ENCODE peak calls at places on chromosomes 1 and 21, in eight cellular contexts. O, X, C, I, Z, T, Q and G are unnamed samples.

GRCh38 chr21:27246741-27247140 is 279.9 kb upstream of the ADAMTS5 start:
- DNase-seq in C (no peak), T (no peak), X (no peak), Z (no peak), I (no peak), Q (no peak), O (peak), G (no peak)

GRCh38 chr1:159883134-159883533 is 16.8 kb downstream of the CFAP45 start:
- DNase-seq in Z (no peak), Q (no peak), X (no peak), T (no peak), C (no peak), O (no peak), I (no peak), G (no peak)

GRCh38 chr21:32782698-32783097 is 11.1 kb upstream of the PAXBP1 start:
- DNase-seq in C (no peak), I (no peak), Q (no peak), Z (peak), O (no peak), X (no peak), T (no peak), G (no peak)

GRCh38 chr1:40699787-40700186 is 8.3 kb downstream of the NFYC start:
- DNase-seq in X (no peak), T (no peak), Z (no peak), O (no peak), Q (no peak), I (no peak), C (no peak), G (no peak)

GRCh38 chr1:40782371-40782956 is 1.1 kb upstream of the KCNQ4 start:
- DNase-seq in C (no peak), Q (no peak), I (peak), T (no peak), Z (no peak), O (no peak), X (peak), G (no peak)

GRCh38 chr1:152185544-152186391 is 26.7 kb upstream of the RPTN start:
- DNase-seq in T (peak), Q (peak), Z (peak), X (no peak), C (peak), O (peak), I (peak), G (peak)

GRCh38 chr1:156673387-156674121 is 3.7 kb downstream of the NES start:
- DNase-seq in I (no peak), Z (peak), X (no peak), T (no peak), Q (no peak), C (no peak), O (no peak), G (no peak)

GRCh38 chr21:43993420-43993934 is 18.6 kb upstream of the TRAPPC10 start:
- DNase-seq in X (peak), O (no peak), I (no peak), T (no peak), Q (no peak), Z (no peak), C (no peak), G (no peak)

GRCh38 chr1:220521755-220522154 is 6.2 kb upstream of the MARK1 start:
- DNase-seq in T (peak), C (no peak), X (no peak), O (no peak), I (no peak), Z (no peak), Q (no peak), G (no peak)

GRCh38 chr1:154463512-154463990 is 38.5 kb upstream of the TDRD10 start:
- DNase-seq in C (no peak), T (no peak), Z (no peak), O (no peak), Q (peak), X (no peak), I (peak), G (no peak)

GRCh38 chr1:226870026-226870322 is 442 bp upstream of the PSEN2 start:
- DNase-seq in I (no peak), Z (no peak), O (no peak), Q (no peak), T (peak), X (no peak), C (peak), G (no peak)

GRCh38 chr21:45562965-45563364 is 20.7 kb upstream of the SLC19A1 start:
- DNase-seq in I (no peak), X (no peak), Q (no peak), T (no peak), Z (no peak), C (no peak), O (no peak), G (no peak)

GRCh38 chr1:34864759-34865158 is 5.2 kb upstream of the SMIM12 start:
- DNase-seq in Z (no peak), C (no peak), X (no peak), T (no peak), Q (no peak), I (no peak), O (no peak), G (no peak)

GRCh38 chr1:222464841-222465210 is 83.1 kb downstream of the HHIPL2 start:
- DNase-seq in Q (peak), C (peak), O (no peak), I (peak), Z (peak), T (peak), X (no peak), G (peak)

GRCh38 chr1:243715285-243715684 is 134.8 kb downstream of the AKT3 start:
- DNase-seq in C (no peak), I (no peak), Q (no peak), Z (no peak), X (no peak), O (no peak), T (no peak), G (no peak)

GRCh38 chr1:88612783-88613182 is 71.3 kb upstream of the PKN2 start:
- DNase-seq in Z (no peak), Q (no peak), O (no peak), C (no peak), I (peak), X (peak), T (no peak), G (peak)

GRCh38 chr1:31848381-31848897 is 32.6 kb upstream of the SPOCD1 start:
- DNase-seq in Q (no peak), I (no peak), T (no peak), O (no peak), Z (no peak), C (no peak), X (no peak), G (no peak)

GRCh38 chr1:40901886-40902633 is 39.9 kb upstream of the CITED4 start:
- DNase-seq in X (no peak), I (no peak), Z (no peak), C (peak), Q (peak), O (no peak), T (no peak), G (no peak)

GRCh38 chr1:155858805-155859233 is 548 bp upstream of the SYT11 start:
- DNase-seq in X (no peak), Q (no peak), O (no peak), C (peak), I (peak), Z (no peak), T (no peak), G (no peak)

GRCh38 chr1:184152944-184153343 is 101.4 kb downstream of the TSEN15 start:
- DNase-seq in I (no peak), Z (no peak), Q (no peak), X (no peak), O (no peak), C (no peak), T (no peak), G (no peak)

GRCh38 chr1:55636691-55637090 is 421.5 kb upstream of the USP24 start:
- DNase-seq in I (no peak), T (no peak), X (no peak), Z (no peak), O (no peak), Q (no peak), C (no peak), G (no peak)

GRCh38 chr1:236524142-236524891 is 535 bp downstream of the LGALS8 start:
- DNase-seq in X (no peak), T (peak), I (peak), Z (peak), O (no peak), Q (peak), C (peak), G (peak)

GRCh38 chr1:29349871-29350491 is 113.7 kb downstream of the PTPRU start:
- DNase-seq in I (no peak), T (no peak), O (no peak), Z (no peak), Q (no peak), X (no peak), C (no peak), G (no peak)

GRCh38 chr1:179046808-179047636 is 21.3 kb downstream of the FAM20B start:
- DNase-seq in I (no peak), O (no peak), T (no peak), Q (no peak), Z (no peak), C (no peak), X (no peak), G (no peak)

GRCh38 chr1:47679826-47680225 is 242.0 kb downstream of the FOXD2 start:
- DNase-seq in X (no peak), O (no peak), Z (no peak), I (no peak), C (no peak), Q (no peak), T (no peak), G (no peak)

GRCh38 chr1:76862447-76862846 is 4.8 kb upstream of the ST6GALNAC5 start:
- DNase-seq in O (peak), I (no peak), Z (no peak), Q (no peak), T (no peak), X (no peak), C (no peak), G (no peak)

GRCh38 chr1:12539705-12540579 is 78.1 kb downstream of the DHRS3 start:
- DNase-seq in C (peak), Q (peak), I (peak), T (no peak), Z (no peak), X (peak), O (peak), G (peak)

GRCh38 chr21:33403128-33403785 is at the start of gene IFNGR2:
- DNase-seq in C (no peak), I (peak), Z (no peak), Q (peak), T (peak), X (peak), O (no peak), G (no peak)

GRCh38 chr1:194159941-194160340 is 973.5 kb upstream of the B3GALT2 start:
- DNase-seq in Z (no peak), O (no peak), I (no peak), T (no peak), C (no peak), X (no peak), Q (no peak), G (no peak)

GRCh38 chr21:39976805-39977204 is 109.6 kb downstream of the PCP4 start:
- DNase-seq in X (no peak), T (no peak), I (no peak), C (no peak), O (no peak), Q (no peak), Z (no peak), G (no peak)

GRCh38 chr1:228174482-228175315 is 9.1 kb downstream of the IBA57 start:
- DNase-seq in X (no peak), Z (no peak), C (no peak), T (no peak), O (no peak), Q (no peak), I (no peak), G (no peak)

GRCh38 chr21:21845901-21846396 is 847.7 kb downstream of the NCAM2 start:
- DNase-seq in I (no peak), Z (no peak), T (no peak), C (no peak), X (no peak), O (no peak), Q (no peak), G (no peak)

GRCh38 chr21:45294509-45295291 is 7.0 kb upstream of the POFUT2 start:
- DNase-seq in I (peak), T (no peak), Q (peak), O (peak), X (peak), C (peak), Z (no peak), G (peak)

GRCh38 chr1:67795179-67795916 is 37.9 kb downstream of the GNG12 start:
- DNase-seq in X (no peak), O (no peak), I (no peak), C (no peak), Z (no peak), T (no peak), Q (peak), G (no peak)

GRCh38 chr1:1359316-1359667 is 937 bp upstream of the MXRA8 start:
- DNase-seq in Z (no peak), Q (no peak), I (no peak), T (no peak), C (peak), O (peak), X (no peak), G (no peak)

GRCh38 chr1:152061952-152062351 is 25.1 kb upstream of the S100A11 start:
- DNase-seq in T (no peak), Z (no peak), I (no peak), Q (no peak), C (no peak), O (no peak), X (no peak), G (no peak)

GRCh38 chr21:34890724-34891609 is 158.1 kb downstream of the RUNX1 start:
- DNase-seq in T (no peak), X (peak), Q (peak), C (no peak), I (peak), O (no peak), Z (no peak), G (no peak)

GRCh38 chr21:33327792-33328433 is 3.1 kb downstream of the IFNAR1 start:
- DNase-seq in Q (no peak), Z (no peak), O (no peak), I (no peak), C (no peak), X (no peak), T (no peak), G (no peak)

GRCh38 chr1:119631433-119632102 is 16.5 kb downstream of the ZNF697 start:
- DNase-seq in I (peak), T (no peak), X (peak), C (peak), O (peak), Q (peak), Z (peak), G (no peak)

GRCh38 chr1:155717041-155717440 is 28.1 kb downstream of the DAP3 start:
- DNase-seq in T (no peak), Q (no peak), Z (no peak), I (peak), X (no peak), C (no peak), O (no peak), G (no peak)